ENCODE peak calls at places on chromosomes 11 and 22, in ten cellular contexts. B is upper lobe of left lung, S is IMR-90, Q is thyroid gland, N is pancreas, E is tibial artery, J is lower lobe of right lung, H is psoas muscle, V is HepG2, O is GM06990. M is an unnamed sample.

GRCh38 chr11:104918113-104918824 is 20.0 kb upstream of the CASP12 start:
- DNase-seq in H (no peak), E (no peak), B (no peak), V (no peak), J (no peak), O (no peak), S (peak; percentile 93), N (no peak), Q (no peak), M (no peak)

GRCh38 chr11:61919841-61920631 is 2.7 kb upstream of the RAB3IL1 start:
- DNase-seq in O (no peak), H (no peak), N (peak; percentile 64), S (no peak), E (no peak), B (no peak), V (no peak), Q (peak; percentile 54), J (no peak), M (no peak)

GRCh38 chr11:25038131-25038530 is 541.3 kb downstream of the LUZP2 start:
- DNase-seq in O (no peak), J (no peak), N (no peak), S (no peak), B (no peak), E (no peak), H (no peak), V (no peak), Q (no peak), M (no peak)

GRCh38 chr22:45892681-45893461 is 84.1 kb downstream of the WNT7B start:
- DNase-seq in N (peak; percentile 47), H (peak; percentile 12), S (no peak), B (peak; percentile 42), J (peak; percentile 38), V (no peak), Q (no peak), E (no peak), O (no peak), M (no peak)

GRCh38 chr11:16280256-16280682 is 76.1 kb downstream of the SOX6 start:
- DNase-seq in B (no peak), Q (peak; percentile 7), V (no peak), N (peak; percentile 12), H (peak; percentile 14), E (no peak), S (no peak), O (no peak), J (peak; percentile 43), M (no peak)

GRCh38 chr11:6319879-6320410 is 356 bp downstream of the CAVIN3 start:
- DNase-seq in Q (peak; percentile 71), H (peak; percentile 86), S (peak; percentile 91), V (no peak), N (peak; percentile 92), O (peak; percentile 32), J (peak; percentile 95), B (peak; percentile 90), E (peak; percentile 98), M (peak; percentile 86)

GRCh38 chr11:24155792-24156191 is 341.1 kb upstream of the LUZP2 start:
- DNase-seq in S (no peak), V (peak; percentile 3), O (no peak), N (no peak), B (no peak), Q (no peak), E (no peak), J (no peak), H (no peak), M (no peak)

GRCh38 chr11:119699227-119699626 is 29.8 kb downstream of the NECTIN1 start:
- DNase-seq in E (peak; percentile 88), O (no peak), B (no peak), N (peak; percentile 82), Q (peak; percentile 11), S (no peak), J (peak; percentile 65), H (peak; percentile 65), V (peak; percentile 76), M (no peak)

DNA sequence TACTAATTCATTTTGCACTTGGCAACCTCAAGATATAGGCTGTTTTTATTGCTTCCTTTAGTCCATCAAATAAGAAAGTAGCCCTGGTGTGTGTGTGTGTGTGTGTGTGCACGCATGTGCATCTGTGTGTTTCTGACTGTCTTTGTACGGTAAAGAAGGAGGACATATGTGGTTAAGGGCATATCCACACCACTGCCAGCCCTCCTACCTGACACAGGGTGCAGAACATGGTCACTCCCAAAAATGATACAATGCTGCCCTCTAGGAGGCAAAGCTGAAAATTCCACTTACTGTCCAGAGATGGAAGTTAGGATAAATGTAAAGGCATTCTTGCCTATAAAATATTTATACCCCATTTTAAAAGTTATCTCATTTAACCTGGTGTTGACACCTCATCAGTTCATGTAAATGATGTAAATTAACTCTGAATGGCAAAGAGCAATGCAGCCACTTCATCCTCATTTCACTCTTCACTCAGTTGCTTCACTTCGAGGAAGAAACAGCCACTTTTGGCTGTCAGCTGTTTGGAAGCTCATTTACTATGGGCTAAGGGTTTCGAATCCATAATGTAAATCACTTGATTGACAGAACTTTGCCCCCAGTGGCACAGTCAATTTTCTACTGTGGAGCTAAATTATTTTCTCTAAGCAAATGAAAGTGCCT is 83.1 kb upstream of the MTNR1B start:
- DNase-seq in J (no peak), E (no peak), Q (peak; percentile 26), H (no peak), S (peak; percentile 61), N (no peak), B (no peak), V (peak; percentile 54), O (no peak), M (no peak)
- H3K27me3 ChIP-seq in J (no peaks in the 10 kb centered on the region), E (no peaks in the 10 kb centered on the region), Q (no peaks in the 10 kb centered on the region), H (no peaks in the 10 kb centered on the region), S (no peaks in the 10 kb centered on the region), N (no peaks in the 10 kb centered on the region), B (no peaks in the 10 kb centered on the region), V (no peaks in the 10 kb centered on the region), O (no peaks in the 10 kb centered on the region), M (no peaks in the 10 kb centered on the region)

DNA sequence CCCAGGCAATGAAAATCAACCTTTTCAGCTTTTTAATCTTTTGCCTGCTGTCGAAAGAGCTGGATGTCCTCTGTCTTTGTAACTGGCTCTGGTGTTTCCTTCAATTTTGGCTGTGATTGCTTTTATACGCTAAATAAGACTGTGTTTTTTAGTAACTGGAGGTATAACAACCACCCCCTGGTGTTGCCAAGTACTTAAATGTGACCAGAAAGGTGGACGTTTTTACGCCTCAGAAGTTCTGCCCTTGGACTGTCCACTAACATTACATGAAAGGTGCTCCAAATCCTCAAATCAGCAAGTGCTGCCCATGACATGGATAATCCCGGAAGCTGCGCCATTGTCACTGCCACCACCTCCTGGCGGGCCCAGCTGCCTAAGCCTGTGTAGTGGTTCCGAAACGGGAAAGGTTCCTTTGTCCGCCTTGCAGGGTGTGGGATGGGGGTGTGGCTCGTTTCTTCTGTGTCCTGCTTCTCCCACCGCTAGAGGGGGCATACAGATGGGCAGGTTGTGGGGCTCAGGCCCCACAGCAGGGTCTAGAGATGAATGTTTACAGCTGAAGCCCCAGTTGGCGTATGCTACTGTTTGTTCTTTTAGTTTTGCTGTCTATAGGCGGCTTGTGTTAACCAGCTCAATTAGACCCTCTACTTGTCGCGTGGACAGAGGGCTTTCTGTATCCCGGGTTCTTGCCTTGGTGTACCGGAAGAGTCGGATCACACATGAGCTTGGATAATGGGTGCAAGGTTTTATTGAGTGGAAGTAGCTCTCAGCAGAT is 82.2 kb upstream of the SEPTIN5 start:
- DNase-seq in E (peak; percentile 50), Q (no peak), J (no peak), V (peak; percentile 32), S (peak; percentile 27), O (no peak), N (no peak), B (no peak), H (no peak), M (no peak)
- TF ChIP-seq CTCF in E (peak; percentile 16), Q (no peak), J (peak; percentile 17), V (peak; percentile 67), S (peak; percentile 58), O (peak; percentile 56), N (no peak), B (peak; percentile 28), H (peak; percentile 27), M (peak; percentile 9)

GRCh38 chr11:1557168-1557884 is 14.7 kb downstream of the DUSP8 start:
- DNase-seq in E (peak; percentile 72), O (no peak), V (no peak), S (no peak), B (peak; percentile 83), H (no peak), Q (no peak), N (peak; percentile 77), J (no peak), M (no peak)

GRCh38 chr11:1553808-1554594 is 18.1 kb downstream of the DUSP8 start:
- DNase-seq in J (peak; percentile 94), V (no peak), O (no peak), N (peak; percentile 99), S (no peak), Q (peak; percentile 98), H (no peak), B (peak; percentile 89), E (peak; percentile 89), M (no peak)

GRCh38 chr11:1556278-1557167 is 15.5 kb downstream of the DUSP8 start:
- DNase-seq in O (no peak), S (no peak), J (no peak), B (peak; percentile 83), Q (no peak), N (peak; percentile 54), V (no peak), H (no peak), E (no peak), M (no peak)

GRCh38 chr11:1554981-1555712 is 16.9 kb downstream of the DUSP8 start:
- DNase-seq in J (no peak), N (peak; percentile 80), V (no peak), O (no peak), Q (no peak), H (no peak), E (no peak), B (peak; percentile 74), S (no peak), M (no peak)

GRCh38 chr11:1555713-1556153 is 16.3 kb downstream of the DUSP8 start:
- DNase-seq in N (peak; percentile 67), H (no peak), O (no peak), V (no peak), Q (no peak), S (no peak), B (peak; percentile 60), E (no peak), J (no peak), M (no peak)
- H3K27me3 ChIP-seq in N (no peaks in the 10 kb centered on the region), H (no peaks in the 10 kb centered on the region), O (no peaks in the 10 kb centered on the region), V (no peaks in the 10 kb centered on the region), Q (no peaks in the 10 kb centered on the region), S (no peaks in the 10 kb centered on the region), B (no peaks in the 10 kb centered on the region), E (no peaks in the 10 kb centered on the region), J (peaks cover 5% of the 10 kb centered on the region), M (no peaks in the 10 kb centered on the region)

GRCh38 chr11:71112454-71112853 is 139.9 kb downstream of the SHANK2 start:
- DNase-seq in V (no peak), O (no peak), H (no peak), Q (peak; percentile 17), B (no peak), J (no peak), N (no peak), S (no peak), E (no peak), M (no peak)

GRCh38 chr11:71116435-71117040 is 135.8 kb downstream of the SHANK2 start:
- DNase-seq in V (no peak), H (no peak), E (no peak), S (no peak), J (no peak), O (no peak), N (no peak), Q (no peak), B (no peak), M (no peak)

GRCh38 chr11:71115770-71116434 is 136.5 kb downstream of the SHANK2 start:
- DNase-seq in Q (no peak), H (no peak), N (no peak), S (no peak), V (no peak), O (no peak), J (no peak), E (no peak), B (no peak), M (no peak)

GRCh38 chr11:71112990-71113389 is 139.4 kb downstream of the SHANK2 start:
- DNase-seq in J (no peak), V (no peak), N (no peak), E (no peak), S (no peak), H (no peak), O (no peak), B (peak; percentile 44), Q (peak; percentile 71), M (no peak)

DNA sequence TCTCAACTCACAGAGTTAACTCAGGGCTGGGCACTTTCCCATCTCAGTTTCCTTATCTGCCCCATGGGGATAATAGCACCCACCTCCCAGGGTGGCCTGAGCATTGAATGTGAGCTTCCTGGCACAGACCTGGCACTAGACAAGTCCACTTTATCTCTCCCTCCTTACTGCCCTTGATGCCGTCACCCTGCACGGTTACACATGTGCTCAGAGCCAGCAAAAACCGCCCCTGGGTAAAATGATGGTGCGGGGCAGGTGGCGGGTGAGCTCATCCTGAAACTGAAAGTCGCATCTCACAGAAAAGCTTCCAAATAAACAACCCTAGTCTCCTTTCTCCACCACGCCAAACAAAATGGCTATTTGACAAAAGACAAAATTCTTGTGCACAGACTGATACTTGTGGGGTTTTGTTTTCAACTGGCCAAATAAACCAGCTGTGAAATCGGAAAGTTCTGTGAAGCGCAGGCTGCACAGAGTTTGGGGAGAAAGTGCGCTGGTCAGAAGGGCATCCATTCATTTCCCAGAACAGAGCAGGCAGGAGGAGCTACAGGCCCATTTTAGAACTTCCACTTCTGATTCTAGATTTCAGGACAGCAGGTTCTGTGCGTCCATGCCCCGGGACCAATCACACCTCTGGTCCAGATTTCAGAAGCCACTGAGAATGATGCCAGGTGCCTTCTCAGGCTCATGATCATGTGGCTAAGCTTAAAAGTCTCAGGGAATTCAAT is 138.1 kb downstream of the SHANK2 start:
- DNase-seq in H (no peak), V (no peak), N (no peak), S (no peak), B (no peak), O (peak; percentile 36), Q (no peak), J (no peak), E (no peak), M (no peak)
- TF ChIP-seq CTCF in H (no peak), V (no peak), N (no peak), S (no peak), B (no peak), O (no peak), Q (no peak), J (no peak), E (no peak), M (no peak)

M was measured in thoracic aorta.